ENCODE peak calls at places on chromosome 22, in ten cellular contexts. D is stomach, L is right lobe of liver, M is cardiac muscle cell, Q is heart right ventricle, X is prostate gland, C is astrocyte, K is A549, N is PC-9, P is ovary. E is an unnamed sample. For H3K4me1, the result is how much of the 10 kb centered on the place peaks cover.

GRCh38 chr22:23688121-23688520 is 2.7 kb upstream of the RGL4 start:
- DNase-seq in D (peak), L (no peak), M (no peak), Q (no peak), X (no peak), C (no peak), K (no peak), N (no peak), P (no peak), E (no peak)

GRCh38 chr22:50186789-50187523 is 1.2 kb downstream of the TRABD start:
- DNase-seq in D (peak), L (peak), M (no peak), Q (peak), X (no peak), C (no peak), K (no peak), N (peak), P (no peak), E (no peak)

GRCh38 chr22:27295071-27295470 is 506.5 kb downstream of the MN1 start:
- DNase-seq in D (no peak), L (no peak), M (no peak), Q (no peak), X (no peak), C (peak), K (no peak), N (no peak), P (no peak), E (no peak)

GRCh38 chr22:43237280-43237679 is 50.3 kb upstream of the TTLL12 start:
- DNase-seq in D (no peak), L (peak), M (no peak), Q (no peak), X (no peak), C (no peak), K (no peak), N (no peak), P (no peak), E (no peak)

GRCh38 chr22:30224161-30224857 is 22.2 kb downstream of the LIF start:
- DNase-seq in D (no peak), L (no peak), M (no peak), Q (no peak), X (no peak), C (peak), K (peak), N (peak), P (no peak), E (no peak)

GRCh38 chr22:35569916-35570315 is 29.3 kb downstream of the RASD2 start:
- DNase-seq in D (no peak), L (no peak), M (no peak), Q (no peak), X (no peak), C (no peak), K (no peak), N (no peak), P (no peak), E (no peak)

GRCh38 chr22:25160120-25160996 is 39.3 kb upstream of the CRYBB3 start:
- DNase-seq in D (no peak), L (no peak), M (no peak), Q (no peak), X (no peak), C (no peak), K (no peak), N (no peak), P (no peak), E (no peak)

GRCh38 chr22:29319072-29319471 is 3.6 kb upstream of the RASL10A start:
- DNase-seq in D (no peak), L (no peak), M (no peak), Q (no peak), X (no peak), C (no peak), K (no peak), N (no peak), P (no peak), E (no peak)

GRCh38 chr22:47335460-47335859 is 573.0 kb downstream of the TBC1D22A start:
- DNase-seq in D (no peak), L (no peak), M (no peak), Q (no peak), X (no peak), C (no peak), K (no peak), N (no peak), P (no peak), E (no peak)

GRCh38 chr22:30266445-30267381 is at the start of gene OSM:
- DNase-seq in D (peak), L (peak), M (no peak), Q (peak), X (no peak), C (no peak), K (no peak), N (no peak), P (no peak), E (no peak)

GRCh38 chr22:42908082-42908746 is 51.1 kb upstream of the ARFGAP3 start:
- DNase-seq in D (no peak), L (no peak), M (no peak), Q (no peak), X (no peak), C (no peak), K (no peak), N (no peak), P (no peak), E (no peak)

GRCh38 chr22:36327922-36328551 is 59.7 kb downstream of the MYH9 start:
- DNase-seq in D (no peak), L (no peak), M (peak), Q (no peak), X (peak), C (peak), K (no peak), N (no peak), P (no peak), E (no peak)

GRCh38 chr22:36644333-36644757 is 59.2 kb downstream of the CACNG2 start:
- DNase-seq in D (no peak), L (no peak), M (peak), Q (no peak), X (peak), C (peak), K (peak), N (peak), P (no peak), E (no peak)

GRCh38 chr22:42897960-42898359 is 40.9 kb upstream of the ARFGAP3 start:
- DNase-seq in D (no peak), L (no peak), M (no peak), Q (no peak), X (no peak), C (no peak), K (no peak), N (no peak), P (no peak), E (no peak)

GRCh38 chr22:50009765-50010675 is 2.5 kb downstream of the IL17REL start:
- DNase-seq in D (no peak), L (peak), M (no peak), Q (no peak), X (no peak), C (no peak), K (no peak), N (no peak), P (no peak), E (no peak)

GRCh38 chr22:33013531-33014162 is 44.5 kb downstream of the SYN3 start:
- DNase-seq in D (no peak), L (no peak), M (no peak), Q (no peak), X (no peak), C (no peak), K (no peak), N (no peak), P (no peak), E (no peak)

GRCh38 chr22:32802291-32802826 is 854 bp downstream of the TIMP3 start:
- DNase-seq in D (no peak), L (no peak), M (peak), Q (no peak), X (no peak), C (peak), K (no peak), N (no peak), P (no peak), E (no peak)

GRCh38 chr22:42601879-42602465 is 12.7 kb downstream of the POLDIP3 start:
- DNase-seq in D (no peak), L (no peak), M (no peak), Q (no peak), X (no peak), C (no peak), K (no peak), N (no peak), P (no peak), E (no peak)

GRCh38 chr22:31151872-31152271 is 8.1 kb upstream of the RNF185 start:
- DNase-seq in D (no peak), L (no peak), M (no peak), Q (no peak), X (no peak), C (no peak), K (no peak), N (no peak), P (no peak), E (no peak)

GRCh38 chr22:29115682-29116313 is 43.0 kb downstream of the KREMEN1 start:
- DNase-seq in D (no peak), L (no peak), M (peak), Q (no peak), X (no peak), C (no peak), K (no peak), N (no peak), P (no peak), E (no peak)

GRCh38 chr22:32082331-32082730 is 39.3 kb downstream of the SLC5A1 start:
- DNase-seq in D (no peak), L (no peak), M (no peak), Q (no peak), X (no peak), C (no peak), K (no peak), N (no peak), P (no peak), E (no peak)

GRCh38 chr22:40463727-40464126 is 93.3 kb downstream of the SGSM3 start:
- DNase-seq in D (no peak), L (no peak), M (no peak), Q (no peak), X (no peak), C (no peak), K (no peak), N (no peak), P (no peak), E (no peak)

GRCh38 chr22:50473855-50474671 is 772 bp downstream of the SBF1 start:
- DNase-seq in D (peak), L (no peak), M (peak), Q (peak), X (no peak), C (peak), K (no peak), N (peak), P (no peak), E (no peak)

GRCh38 chr22:32539631-32540449 is 65.2 kb downstream of the FBXO7 start:
- DNase-seq in D (no peak), L (peak), M (no peak), Q (no peak), X (no peak), C (peak), K (no peak), N (peak), P (no peak), E (no peak)

GRCh38 chr22:25420471-25420924 is 144.0 kb upstream of the GRK3 start:
- DNase-seq in D (no peak), L (no peak), M (no peak), Q (no peak), X (no peak), C (no peak), K (no peak), N (no peak), P (no peak), E (no peak)

GRCh38 chr22:31187627-31188026 is 24.5 kb upstream of the LIMK2 start:
- DNase-seq in D (no peak), L (no peak), M (no peak), Q (no peak), X (no peak), C (no peak), K (no peak), N (no peak), P (no peak), E (no peak)

GRCh38 chr22:32048069-32048468 is 5.0 kb downstream of the SLC5A1 start:
- DNase-seq in D (no peak), L (no peak), M (no peak), Q (peak), X (no peak), C (no peak), K (no peak), N (no peak), P (no peak), E (no peak)

GRCh38 chr22:17167486-17167885 is 8.4 kb upstream of the HDHD5 start:
- DNase-seq in D (peak), L (peak), M (no peak), Q (peak), X (no peak), C (no peak), K (no peak), N (no peak), P (peak), E (no peak)

GRCh38 chr22:37051629-37052385 is at the start of gene KCTD17:
- DNase-seq in D (peak), L (peak), M (peak), Q (peak), X (peak), C (peak), K (peak), N (no peak), P (peak), E (no peak)

GRCh38 chr22:36340621-36341020 is 47.1 kb downstream of the MYH9 start:
- DNase-seq in D (peak), L (peak), M (no peak), Q (no peak), X (no peak), C (no peak), K (no peak), N (no peak), P (no peak), E (no peak)

GRCh38 chr22:29251981-29252978 is 15.5 kb downstream of the RHBDD3 start:
- DNase-seq in D (peak), L (no peak), M (no peak), Q (no peak), X (no peak), C (no peak), K (no peak), N (no peak), P (peak), E (peak)

GRCh38 chr22:42473484-42474193 is 41.4 kb upstream of the NFAM1 start:
- DNase-seq in D (no peak), L (no peak), M (peak), Q (no peak), X (peak), C (peak), K (peak), N (peak), P (no peak), E (no peak)

GRCh38 chr22:41757507-41757906 is 43.0 kb upstream of the CCDC134 start:
- DNase-seq in D (no peak), L (no peak), M (no peak), Q (no peak), X (no peak), C (no peak), K (no peak), N (no peak), P (no peak), E (no peak)

GRCh38 chr22:50710886-50711285 is 27.1 kb upstream of the ACR start:
- DNase-seq in D (no peak), L (peak), M (no peak), Q (no peak), X (no peak), C (no peak), K (no peak), N (no peak), P (no peak), E (peak)

GRCh38 chr22:36562261-36562835 is 33.4 kb upstream of the EIF3D start:
- DNase-seq in D (peak), L (no peak), M (peak), Q (no peak), X (no peak), C (peak), K (peak), N (no peak), P (no peak), E (no peak)

GRCh38 chr22:50551160-50551752 is 5.6 kb downstream of the KLHDC7B start:
- DNase-seq in D (no peak), L (peak), M (no peak), Q (no peak), X (no peak), C (no peak), K (no peak), N (no peak), P (no peak), E (no peak)

GRCh38 chr22:19109198-19110063 is 12.8 kb downstream of the DGCR2 start:
- DNase-seq in D (peak), L (no peak), M (peak), Q (no peak), X (peak), C (peak), K (no peak), N (peak), P (peak), E (no peak)

GRCh38 chr22:50048066-50048765 is 9.9 kb downstream of the TTLL8 start:
- DNase-seq in D (no peak), L (peak), M (no peak), Q (no peak), X (no peak), C (no peak), K (no peak), N (no peak), P (no peak), E (no peak)

GRCh38 chr22:30860176-30861105 is 108.1 kb downstream of the MORC2 start:
- DNase-seq in D (peak), L (peak), M (no peak), Q (no peak), X (no peak), C (no peak), K (no peak), N (no peak), P (no peak), E (no peak)

GRCh38 chr22:22590136-22590891 is 31.2 kb upstream of the PRAME start:
- DNase-seq in D (no peak), L (no peak), M (no peak), Q (no peak), X (no peak), C (no peak), K (no peak), N (no peak), P (no peak), E (no peak)

GRCh38 chr22:22593964-22594656 is 35.0 kb upstream of the PRAME start:
- DNase-seq in D (peak), L (no peak), M (peak), Q (peak), X (no peak), C (no peak), K (no peak), N (peak), P (peak), E (no peak)

GRCh38 chr22:22593250-22593649 is 34.2 kb upstream of the PRAME start:
- DNase-seq in D (no peak), L (no peak), M (no peak), Q (no peak), X (no peak), C (no peak), K (no peak), N (no peak), P (no peak), E (no peak)

GRCh38 chr22:22588485-22589164 is 29.6 kb upstream of the PRAME start:
- DNase-seq in D (no peak), L (no peak), M (no peak), Q (no peak), X (no peak), C (no peak), K (no peak), N (no peak), P (no peak), E (no peak)

GRCh38 chr22:22591348-22592299 is 32.6 kb upstream of the PRAME start:
- DNase-seq in D (no peak), L (no peak), M (peak), Q (no peak), X (no peak), C (no peak), K (no peak), N (no peak), P (no peak), E (no peak)
- TF ChIP-seq CTCF in D (no peak), L (no peak), M (no peak), Q (no peak), X (no peak), C (no peak), K (no peak), N (no peak), P (no peak), E (no peak)

GRCh38 chr22:20510811-20511577 is 3.6 kb downstream of the MED15 start:
- DNase-seq in D (no peak), L (no peak), M (no peak), Q (no peak), X (no peak), C (no peak), K (no peak), N (no peak), P (no peak), E (no peak)
- H3K4me1 ChIP-seq in D (half or more), L (under half), M (under half), Q (half or more), X (under half), C (under half), K (half or more), N (under half), P (under half), E (under half)

GRCh38 chr22:44311104-44311854 is 1.5 kb downstream of the SHISAL1 start:
- DNase-seq in D (no peak), L (no peak), M (no peak), Q (no peak), X (no peak), C (no peak), K (no peak), N (no peak), P (no peak), E (no peak)
- TF ChIP-seq CTCF in D (no peak), L (no peak), M (no peak), Q (no peak), X (no peak), C (no peak), K (no peak), N (no peak), P (no peak), E (no peak)

GRCh38 chr22:46002757-46003270 is 25.9 kb upstream of the WNT7B start:
- DNase-seq in D (no peak), L (peak), M (no peak), Q (no peak), X (no peak), C (peak), K (peak), N (peak), P (no peak), E (peak)
- H3K4me1 ChIP-seq in D (under half), L (under half), M (under half), Q (half or more), X (under half), C (half or more), K (under half), N (under half), P (under half), E (under half)

GRCh38 chr22:48979482-48979881 is 848.2 kb downstream of the BRD1 start:
- DNase-seq in D (no peak), L (no peak), M (no peak), Q (no peak), X (no peak), C (no peak), K (peak), N (no peak), P (no peak), E (no peak)
- TF ChIP-seq CTCF in D (no peak), L (no peak), M (no peak), Q (no peak), X (no peak), C (no peak), K (no peak), N (peak), P (no peak), E (no peak)

GRCh38 chr22:20116376-20116950 is 559 bp downstream of the RANBP1 start:
- DNase-seq in D (no peak), L (no peak), M (no peak), Q (peak), X (no peak), C (no peak), K (no peak), N (no peak), P (peak), E (no peak)
- H3K4me1 ChIP-seq in D (half or more), L (under half), M (under half), Q (half or more), X (under half), C (under half), K (under half), N (under half), P (under half), E (under half)

GRCh38 chr22:38570841-38571364 is 920 bp upstream of the DMC1 start:
- DNase-seq in D (peak), L (no peak), M (no peak), Q (peak), X (peak), C (no peak), K (peak), N (no peak), P (no peak), E (no peak)
- TF ChIP-seq CTCF in D (no peak), L (no peak), M (peak), Q (peak), X (no peak), C (no peak), K (no peak), N (no peak), P (no peak), E (peak)

E was measured in RWPE2.